ENCODE peak calls at places on chromosomes 16 and 17, in four cellular contexts. One of them, this sample, is unnamed.
A peak's percentile ranks its signal among the peaks of the same experiment; 100 is the strongest.

GRCh38 chr17:42040818-42041217 is 9.6 kb downstream of the C17orf113 start:
- DNase-seq in iPS-NIHi11: no peak
- DNase-seq in WTC11: no peak
- DNase-seq in GM12864: no peak
- DNase-seq in this sample: no peak

GRCh38 chr17:19244796-19245195 is 7.6 kb downstream of the EPN2 start:
- DNase-seq in iPS-NIHi11: no peak
- DNase-seq in WTC11: no peak
- DNase-seq in GM12864: no peak
- DNase-seq in this sample: no peak

GRCh38 chr17:77511514-77512061 is 370.8 kb downstream of the SEC14L1 start:
- DNase-seq in GM12864: no peak
- DNase-seq in WTC11: no peak
- DNase-seq in iPS-NIHi11: no peak
- DNase-seq in this sample: no peak

GRCh38 chr17:143785-144281 is 6.5 kb downstream of the SCGB1C2 start:
- DNase-seq in GM12864: no peak
- DNase-seq in WTC11: peak; percentile 92
- DNase-seq in iPS-NIHi11: peak; percentile 98
- DNase-seq in this sample: peak; percentile 70

GRCh38 chr16:66052745-66053144 is 313.7 kb upstream of the CDH5 start:
- DNase-seq in WTC11: no peak
- DNase-seq in iPS-NIHi11: no peak
- DNase-seq in GM12864: no peak
- DNase-seq in this sample: no peak

GRCh38 chr16:19520861-19521331 is 1.0 kb downstream of the GDE1 start:
- DNase-seq in iPS-NIHi11: no peak
- DNase-seq in GM12864: no peak
- DNase-seq in WTC11: no peak
- DNase-seq in this sample: peak; percentile 66

GRCh38 chr17:67376509-67376891 is 581 bp upstream of the PITPNC1 start:
- DNase-seq in GM12864: no peak
- DNase-seq in WTC11: no peak
- DNase-seq in iPS-NIHi11: peak; percentile 10
- DNase-seq in this sample: peak; percentile 69

GRCh38 chr16:5382484-5382883 is 284.9 kb upstream of the EEF2KMT start:
- DNase-seq in WTC11: no peak
- DNase-seq in iPS-NIHi11: no peak
- DNase-seq in GM12864: no peak
- DNase-seq in this sample: no peak

GRCh38 chr17:27491713-27492190 is 35.5 kb downstream of the KSR1 start:
- DNase-seq in iPS-NIHi11: no peak
- DNase-seq in GM12864: no peak
- DNase-seq in WTC11: no peak
- DNase-seq in this sample: no peak

GRCh38 chr17:63722403-63722802 is 19.2 kb downstream of the STRADA start:
- DNase-seq in iPS-NIHi11: no peak
- DNase-seq in WTC11: no peak
- DNase-seq in GM12864: no peak
- DNase-seq in this sample: no peak

GRCh38 chr16:28534542-28535373 is 4.0 kb downstream of the NUPR1 start:
- DNase-seq in WTC11: no peak
- DNase-seq in iPS-NIHi11: no peak
- DNase-seq in GM12864: no peak
- DNase-seq in this sample: no peak

GRCh38 chr16:23952128-23953041 is 116.6 kb downstream of the PRKCB start:
- DNase-seq in GM12864: no peak
- DNase-seq in iPS-NIHi11: peak; percentile 33
- DNase-seq in WTC11: no peak
- DNase-seq in this sample: no peak

GRCh38 chr16:31083081-31083480 is 5.7 kb downstream of the PRSS53 start:
- DNase-seq in iPS-NIHi11: no peak
- DNase-seq in GM12864: no peak
- DNase-seq in WTC11: no peak
- DNase-seq in this sample: no peak

GRCh38 chr17:83200231-83200699 is 120.9 kb downstream of the METRNL start:
- DNase-seq in GM12864: no peak
- DNase-seq in WTC11: peak; percentile 6
- DNase-seq in iPS-NIHi11: no peak
- DNase-seq in this sample: no peak

GRCh38 chr17:38352245-38353083 is 820 bp downstream of the SOCS7 start:
- DNase-seq in WTC11: peak; percentile 37
- DNase-seq in iPS-NIHi11: peak; percentile 69
- DNase-seq in GM12864: no peak
- DNase-seq in this sample: peak; percentile 63

GRCh38 chr16:64950262-64950661 is 171.6 kb downstream of the CDH11 start:
- DNase-seq in iPS-NIHi11: peak; percentile 27
- DNase-seq in GM12864: no peak
- DNase-seq in WTC11: peak; percentile 46
- DNase-seq in this sample: no peak

GRCh38 chr16:12406840-12407690 is 396.6 kb downstream of the CPPED1 start:
- DNase-seq in WTC11: no peak
- DNase-seq in iPS-NIHi11: no peak
- DNase-seq in GM12864: no peak
- DNase-seq in this sample: peak; percentile 34

This sample was measured in HT-29.